ENCODE peak calls at places on chromosomes 4 and X, in seven cellular contexts. O, A, T, R, F, P and S are unnamed samples.

GRCh38 chr4:10629394-10629793 is 55.2 kb downstream of the CLNK start:
- DNase-seq in R (no peak), A (no peak), F (peak), P (no peak), O (no peak), T (no peak), S (no peak)

GRCh38 chr4:40842318-40842717 is 92.6 kb downstream of the NSUN7 start:
- DNase-seq in R (no peak), A (no peak), F (no peak), T (no peak), P (no peak), O (no peak), S (no peak)

GRCh38 chrX:16786139-16786790 is at the start of gene TXLNG:
- DNase-seq in T (peak), A (peak), R (peak), P (peak), F (peak), O (peak), S (peak)

GRCh38 chr4:5822617-5823016 is 70.3 kb downstream of the CRMP1 start:
- DNase-seq in A (no peak), T (no peak), P (no peak), R (no peak), F (no peak), O (no peak), S (no peak)

GRCh38 chr4:70671091-70671490 is 4.8 kb upstream of the JCHAIN start:
- DNase-seq in F (no peak), R (no peak), A (no peak), T (no peak), P (no peak), O (no peak), S (no peak)

GRCh38 chrX:103629295-103630170 is 758 bp downstream of the TCEAL1 start:
- DNase-seq in F (peak), P (peak), T (peak), A (no peak), R (peak), O (peak), S (peak)

GRCh38 chrX:20756585-20756984 is 489.9 kb upstream of the RPS6KA3 start:
- DNase-seq in F (no peak), O (no peak), A (no peak), T (no peak), R (no peak), P (no peak), S (no peak)

GRCh38 chrX:38273453-38273852 is 52.8 kb upstream of the SRPX start:
- DNase-seq in T (no peak), O (no peak), R (no peak), P (no peak), F (no peak), A (no peak), S (no peak)

GRCh38 chr4:153465583-153465921 is 608 bp upstream of the TMEM131L start:
- DNase-seq in F (peak), O (peak), R (peak), A (peak), T (peak), P (peak), S (no peak)

GRCh38 chrX:103475381-103475780 is 43.9 kb downstream of the RAB40A start:
- DNase-seq in T (no peak), R (no peak), P (no peak), O (no peak), A (no peak), F (no peak), S (no peak)

GRCh38 chrX:152079768-152080167 is 58.6 kb downstream of the MAGEA10 start:
- DNase-seq in F (no peak), P (no peak), R (no peak), O (no peak), T (no peak), A (no peak), S (no peak)